ENCODE peak calls at places on chromosomes 13 and 19, in eight cellular contexts. D, C, J, O, N, T, R and P are unnamed samples.
A peak's percentile ranks its signal among the peaks of the same experiment; 100 is the strongest.

GRCh38 chr13:107900775-107901174 is 314.6 kb downstream of the LIG4 start:
- DNase-seq in R (no peak), T (no peak), N (no peak), O (no peak), C (no peak), J (no peak), D (no peak), P (no peak)

GRCh38 chr13:30308548-30308947 is 1.2 kb upstream of the KATNAL1 start:
- DNase-seq in R (peak; percentile 30), T (no peak), C (no peak), O (no peak), D (no peak), J (peak; percentile 59), N (no peak), P (no peak)

GRCh38 chr19:33484226-33484774 is 37.3 kb downstream of the PEPD start:
- DNase-seq in N (peak; percentile 72), T (no peak), D (no peak), R (no peak), J (no peak), O (no peak), C (no peak), P (no peak)

GRCh38 chr19:38642176-38642575 is 5.3 kb upstream of the ACTN4 start:
- DNase-seq in C (no peak), N (no peak), O (no peak), J (no peak), R (no peak), D (no peak), T (no peak), P (no peak)

GRCh38 chr13:78601124-78601885 is 2.0 kb downstream of the POU4F1 start:
- DNase-seq in O (no peak), D (peak; percentile 25), N (peak; percentile 88), T (no peak), R (no peak), J (no peak), C (no peak), P (no peak)

GRCh38 chr19:11410682-11411081 is 8.4 kb downstream of the RGL3 start:
- DNase-seq in T (no peak), N (peak; percentile 14), R (peak; percentile 66), C (peak; percentile 67), O (no peak), J (no peak), D (no peak), P (no peak)

GRCh38 chr13:100341327-100341726 is 247.3 kb downstream of the GGACT start:
- DNase-seq in C (no peak), D (no peak), O (no peak), N (no peak), T (no peak), R (no peak), J (no peak), P (no peak)

GRCh38 chr19:38769635-38770211 is 3.6 kb downstream of the LGALS7 start:
- DNase-seq in R (peak; percentile 72), N (peak; percentile 91), O (peak; percentile 96), C (peak; percentile 68), J (peak; percentile 91), T (peak; percentile 91), D (no peak), P (no peak)

GRCh38 chr19:10858204-10858828 is 10.1 kb downstream of the C19orf38 start:
- DNase-seq in O (no peak), C (no peak), R (peak; percentile 42), T (no peak), D (no peak), N (peak; percentile 78), J (no peak), P (no peak)

GRCh38 chr13:48715977-48716376 is 62.2 kb downstream of the CYSLTR2 start:
- DNase-seq in J (no peak), T (no peak), C (peak; percentile 4), N (no peak), O (no peak), R (no peak), D (no peak), P (no peak)

GRCh38 chr19:5058456-5059190 is 89.7 kb downstream of the KDM4B start:
- DNase-seq in O (no peak), J (no peak), N (peak; percentile 92), T (no peak), R (peak; percentile 48), D (no peak), C (no peak), P (no peak)

GRCh38 chr13:51348069-51348967 is 8.8 kb downstream of the SERPINE3 start:
- DNase-seq in J (no peak), T (no peak), D (no peak), N (no peak), O (no peak), R (no peak), C (no peak), P (no peak)

GRCh38 chr13:102707465-102707864 is 12.6 kb upstream of the METTL21C start:
- DNase-seq in D (peak; percentile 71), C (peak; percentile 97), N (peak; percentile 85), J (no peak), O (no peak), T (no peak), R (peak; percentile 97), P (no peak)

GRCh38 chr19:38233740-38234251 is 9.8 kb upstream of the DPF1 start:
- DNase-seq in T (peak; percentile 78), C (no peak), R (peak; percentile 69), N (peak; percentile 99), D (peak; percentile 46), J (peak; percentile 76), O (no peak), P (no peak)